ENCODE peak calls at places on chromosomes 5 and 9, in six cellular contexts. V, Q, F, A, U and W are unnamed samples.

GRCh38 chr5:59081693-59082092 is 498.8 kb downstream of the RAB3C start:
- DNase-seq in Q (no peak), A (no peak), V (no peak), U (no peak), F (no peak), W (no peak)

GRCh38 chr9:19432473-19432872 is 23.7 kb downstream of the ACER2 start:
- DNase-seq in U (no peak), V (no peak), Q (no peak), F (no peak), A (no peak), W (no peak)

GRCh38 chr9:34254141-34254913 is 74.7 kb downstream of the KIF24 start:
- DNase-seq in U (peak), Q (peak), A (peak), V (no peak), F (no peak), W (no peak)

GRCh38 chr5:42813533-42813932 is 1.8 kb upstream of the SELENOP start:
- DNase-seq in U (no peak), F (no peak), Q (no peak), V (no peak), A (no peak), W (no peak)

GRCh38 chr5:124932791-124933600 is 186.6 kb upstream of the ZNF608 start:
- DNase-seq in Q (no peak), A (peak), F (no peak), U (no peak), V (peak), W (no peak)

GRCh38 chr9:131951905-131952304 is 127.8 kb downstream of the MED27 start:
- DNase-seq in Q (no peak), U (no peak), A (peak), V (no peak), F (no peak), W (no peak)

GRCh38 chr9:132144708-132145365 is 17.0 kb upstream of the NTNG2 start:
- DNase-seq in Q (no peak), A (peak), F (no peak), V (no peak), U (no peak), W (no peak)

GRCh38 chr5:135549413-135549812 is 13.6 kb upstream of the NEUROG1 start:
- DNase-seq in F (no peak), V (no peak), A (no peak), U (no peak), Q (no peak), W (no peak)

GRCh38 chr5:143788401-143788800 is 23.6 kb upstream of the HMHB1 start:
- DNase-seq in F (no peak), Q (no peak), V (no peak), A (no peak), U (no peak), W (no peak)

GRCh38 chr9:129318121-129319075 is 140.3 kb upstream of the IER5L start:
- DNase-seq in V (peak), U (no peak), A (no peak), F (no peak), Q (no peak), W (peak)

GRCh38 chr5:172920447-172920849 is 38.8 kb upstream of the RPL26L1 start:
- DNase-seq in V (no peak), F (no peak), Q (no peak), A (peak), U (no peak), W (no peak)

GRCh38 chr5:40570408-40571129 is 109.1 kb upstream of the PTGER4 start:
- DNase-seq in V (no peak), Q (no peak), A (peak), U (no peak), F (peak), W (no peak)

GRCh38 chr5:148083203-148083602 is 19.4 kb downstream of the SPINK5 start:
- DNase-seq in V (no peak), A (no peak), Q (no peak), F (no peak), U (no peak), W (no peak)

GRCh38 chr9:101352892-101353462 is 31.8 kb downstream of the BAAT start:
- DNase-seq in Q (no peak), V (no peak), A (no peak), U (no peak), F (no peak), W (no peak)

GRCh38 chr9:107614765-107615164 is 125.2 kb upstream of the KLF4 start:
- DNase-seq in A (no peak), F (no peak), V (peak), Q (no peak), U (no peak), W (no peak)

GRCh38 chr9:113649054-113649453 is 185.5 kb downstream of the RGS3 start:
- DNase-seq in Q (no peak), F (no peak), A (no peak), V (no peak), U (no peak), W (no peak)

GRCh38 chr5:127417534-127417933 is 99.9 kb upstream of the PRRC1 start:
- DNase-seq in V (no peak), F (no peak), U (no peak), A (no peak), Q (no peak), W (no peak)

GRCh38 chr9:114803886-114804285 is 2.0 kb downstream of the TNFSF15 start:
- DNase-seq in A (no peak), V (no peak), F (no peak), U (no peak), Q (no peak), W (no peak)

GRCh38 chr5:78530342-78531096 is 118.1 kb downstream of the LHFPL2 start:
- DNase-seq in F (no peak), Q (no peak), U (no peak), A (peak), V (no peak), W (no peak)

GRCh38 chr9:127754099-127754760 is 19.1 kb upstream of the TOR2A start:
- DNase-seq in V (no peak), U (no peak), Q (no peak), F (no peak), A (no peak), W (no peak)

GRCh38 chr9:12516031-12516430 is 177.2 kb upstream of the TYRP1 start:
- DNase-seq in A (no peak), Q (no peak), F (no peak), V (no peak), U (no peak), W (no peak)

GRCh38 chr5:180366303-180366702 is 13.2 kb upstream of the GFPT2 start:
- DNase-seq in V (no peak), U (no peak), F (no peak), A (no peak), Q (no peak), W (no peak)

GRCh38 chr5:80246995-80247729 is 8.7 kb downstream of the SERINC5 start:
- DNase-seq in U (peak), V (peak), F (no peak), Q (peak), A (peak), W (no peak)

GRCh38 chr5:84382363-84383295 is 2.1 kb downstream of the EDIL3 start:
- DNase-seq in U (no peak), F (no peak), A (peak), Q (peak), V (peak), W (no peak)

GRCh38 chr9:114495992-114496391 is 9.3 kb downstream of the WHRN start:
- DNase-seq in U (no peak), A (no peak), F (no peak), Q (no peak), V (no peak), W (no peak)

GRCh38 chr9:135718616-135719015 is 16.6 kb downstream of the KCNT1 start:
- DNase-seq in U (peak), A (no peak), V (no peak), F (no peak), Q (peak), W (no peak)

GRCh38 chr5:120330555-120330954 is 133.5 kb upstream of the PRR16 start:
- DNase-seq in Q (no peak), V (no peak), U (no peak), F (no peak), A (no peak), W (no peak)

GRCh38 chr5:138720840-138721239 is 32.4 kb upstream of the CTNNA1 start:
- DNase-seq in U (no peak), Q (no peak), F (no peak), A (no peak), V (no peak), W (no peak)

GRCh38 chr5:145025775-145026174 is 809.4 kb downstream of the PRELID2 start:
- DNase-seq in Q (no peak), U (no peak), V (no peak), A (no peak), F (no peak), W (no peak)

GRCh38 chr9:27880135-27880534 is 306.9 kb upstream of the C9orf72 start:
- DNase-seq in A (no peak), V (no peak), Q (no peak), F (no peak), U (no peak), W (no peak)

GRCh38 chr5:96615223-96615622 is 47.0 kb upstream of the CAST start:
- DNase-seq in V (no peak), Q (no peak), F (no peak), U (no peak), A (no peak), W (no peak)

GRCh38 chr5:132469380-132470372 is 20.9 kb downstream of the IRF1 start:
- DNase-seq in F (no peak), Q (no peak), U (no peak), A (no peak), V (no peak), W (peak)

GRCh38 chr5:154095819-154096380 is 57.1 kb downstream of the MFAP3 start:
- DNase-seq in Q (no peak), A (no peak), V (no peak), F (no peak), U (no peak), W (no peak)

GRCh38 chr9:20623748-20624124 is 1.4 kb upstream of the MLLT3 start:
- DNase-seq in A (peak), Q (no peak), F (no peak), U (no peak), V (no peak), W (no peak)

GRCh38 chr9:34589656-34590375 is at the start of gene CNTFR:
- DNase-seq in V (peak), U (no peak), F (no peak), A (no peak), Q (no peak), W (no peak)

GRCh38 chr9:127833555-127833954 is 20.9 kb downstream of the ENG start:
- DNase-seq in Q (no peak), U (no peak), A (peak), F (no peak), V (no peak), W (no peak)

GRCh38 chr9:99169982-99170761 is 51.6 kb downstream of the ALG2 start:
- DNase-seq in V (no peak), A (no peak), U (no peak), Q (no peak), F (no peak), W (no peak)

GRCh38 chr9:87527211-87527916 is 29.7 kb downstream of the DAPK1 start:
- DNase-seq in U (no peak), Q (no peak), V (no peak), F (no peak), A (no peak), W (no peak)

GRCh38 chr5:157464518-157465171 is 4.6 kb downstream of the NIPAL4 start:
- DNase-seq in A (peak), F (no peak), U (peak), Q (peak), V (peak), W (peak)

GRCh38 chr9:135288941-135289534 is 190.5 kb upstream of the PPP1R26 start:
- DNase-seq in V (no peak), U (peak), Q (no peak), F (no peak), A (no peak), W (no peak)

DNA sequence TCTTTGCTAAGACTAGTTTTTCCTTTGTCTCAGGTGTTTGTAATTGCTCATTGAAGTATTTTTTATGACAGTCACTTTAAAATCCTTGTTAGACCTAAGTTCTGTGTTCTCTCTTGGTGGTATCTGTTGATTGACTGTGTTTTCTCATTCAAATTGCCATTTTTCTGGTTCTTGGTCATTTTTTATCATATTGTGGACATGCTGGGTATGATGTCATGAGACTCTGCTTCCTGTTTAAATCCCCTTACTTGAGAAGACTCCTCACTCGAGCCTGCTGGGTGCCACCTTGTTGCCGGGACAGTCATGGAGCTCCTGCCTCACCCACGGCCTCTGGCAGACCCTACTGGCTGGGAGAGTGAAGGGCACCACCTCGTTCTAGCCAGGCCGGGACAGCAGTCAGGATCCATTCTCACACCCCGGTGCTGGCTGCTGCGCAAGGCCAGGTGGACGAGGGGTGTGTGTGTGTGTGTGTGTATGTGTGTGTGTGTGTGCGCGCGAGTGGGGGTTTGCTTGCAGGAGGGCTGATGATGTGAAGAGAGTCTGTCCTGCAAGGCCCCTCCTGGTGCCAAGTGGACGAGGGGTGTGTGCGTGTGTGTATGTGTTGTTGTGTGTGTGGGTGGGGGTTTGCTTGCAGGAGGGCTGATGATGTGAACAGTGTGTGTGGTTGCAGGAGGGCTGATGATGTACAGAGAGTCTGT is 4.4 kb downstream of the CEP72 start:
- DNase-seq in F (no peak), Q (peak), A (no peak), V (no peak), U (no peak), W (peak)
- TF ChIP-seq CTCF in F (no peak), Q (no peak), A (no peak), V (no peak), U (no peak), W (no peak)

DNA sequence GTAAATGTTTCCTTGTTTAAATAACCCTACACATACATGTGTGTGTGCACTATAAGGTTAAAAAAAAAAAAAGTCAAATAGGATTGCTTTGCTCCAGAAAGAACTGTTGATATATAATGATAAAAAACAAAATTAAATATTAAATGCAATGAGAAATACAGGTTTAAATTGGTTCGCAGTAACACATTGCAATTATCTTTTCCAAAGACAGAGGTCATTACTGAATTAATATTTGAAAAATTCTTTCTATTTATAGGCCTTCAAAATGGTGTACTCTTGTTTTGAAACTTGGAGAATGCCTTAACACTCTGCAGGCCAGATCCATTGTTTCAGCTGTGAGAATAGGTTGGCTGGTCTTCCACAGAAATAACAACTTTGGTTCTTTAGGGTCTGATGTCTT is 319.0 kb upstream of the NUDT12 start:
- DNase-seq in Q (no peak), U (no peak), F (no peak), V (no peak), A (no peak), W (no peak)
- TF ChIP-seq CTCF in Q (no peak), U (no peak), F (no peak), V (no peak), A (no peak), W (no peak)

GRCh38 chr5:64895748-64896147 is 127.0 kb downstream of the CWC27 start:
- DNase-seq in U (no peak), V (no peak), A (no peak), F (no peak), Q (no peak), W (no peak)

GRCh38 chr5:64899838-64900237 is 131.1 kb downstream of the CWC27 start:
- DNase-seq in A (no peak), F (no peak), U (no peak), V (no peak), Q (no peak), W (no peak)

DNA sequence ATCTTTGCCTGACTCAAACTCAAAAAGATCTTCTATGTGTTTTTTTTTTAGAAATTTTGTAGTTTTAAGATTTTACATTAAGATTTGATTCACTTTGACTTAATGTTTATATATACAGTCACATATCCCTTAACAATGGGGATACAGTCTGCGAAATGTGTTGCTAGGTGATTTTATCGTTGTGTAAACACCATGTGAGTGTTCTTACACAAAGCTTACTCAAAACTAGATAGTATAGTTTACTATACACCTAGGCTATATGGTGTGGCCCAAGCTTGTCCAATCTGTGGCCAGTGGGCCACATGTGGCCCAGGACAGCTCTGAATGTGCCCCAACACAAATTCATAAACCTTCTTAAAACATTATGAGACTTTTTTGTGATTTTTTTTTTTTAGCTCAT is 131.9 kb downstream of the CWC27 start:
- DNase-seq in U (no peak), V (no peak), A (no peak), Q (no peak), F (no peak), W (no peak)
- TF ChIP-seq CTCF in U (no peak), V (no peak), A (no peak), Q (no peak), F (no peak), W (no peak)

GRCh38 chr9:4366649-4367330 is 66.9 kb upstream of the GLIS3 start:
- DNase-seq in Q (peak), F (peak), U (peak), A (peak), V (peak), W (no peak)
- TF ChIP-seq CTCF in Q (peak), F (peak), U (peak), A (peak), V (peak), W (peak)

GRCh38 chr9:73034962-73035361 is 82.1 kb upstream of the ALDH1A1 start:
- DNase-seq in U (no peak), Q (no peak), A (no peak), V (no peak), F (no peak), W (no peak)
- TF ChIP-seq CTCF in U (peak), Q (no peak), A (no peak), V (no peak), F (peak), W (no peak)

DNA sequence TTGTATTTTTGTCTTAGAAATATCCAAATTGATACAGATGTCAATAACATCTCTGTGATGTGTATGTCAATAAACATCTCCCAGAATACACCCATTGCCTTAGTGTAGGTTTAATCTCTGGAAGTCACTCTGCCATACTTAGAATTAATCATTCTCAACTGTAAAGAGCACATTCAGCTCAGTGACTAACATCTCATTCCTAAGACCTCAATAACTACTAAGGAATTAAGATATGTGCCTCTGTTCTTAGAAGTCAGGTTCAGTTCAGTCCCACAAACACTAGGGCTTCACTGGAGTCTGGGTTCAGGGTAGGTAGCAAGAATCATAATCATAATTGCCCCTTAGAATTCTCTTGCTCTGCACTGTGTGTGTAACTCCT is 31.7 kb downstream of the UGCG start:
- DNase-seq in A (no peak), F (no peak), V (no peak), U (no peak), Q (no peak), W (no peak)
- TF ChIP-seq CTCF in A (no peak), F (no peak), V (no peak), U (no peak), Q (no peak), W (no peak)

DNA sequence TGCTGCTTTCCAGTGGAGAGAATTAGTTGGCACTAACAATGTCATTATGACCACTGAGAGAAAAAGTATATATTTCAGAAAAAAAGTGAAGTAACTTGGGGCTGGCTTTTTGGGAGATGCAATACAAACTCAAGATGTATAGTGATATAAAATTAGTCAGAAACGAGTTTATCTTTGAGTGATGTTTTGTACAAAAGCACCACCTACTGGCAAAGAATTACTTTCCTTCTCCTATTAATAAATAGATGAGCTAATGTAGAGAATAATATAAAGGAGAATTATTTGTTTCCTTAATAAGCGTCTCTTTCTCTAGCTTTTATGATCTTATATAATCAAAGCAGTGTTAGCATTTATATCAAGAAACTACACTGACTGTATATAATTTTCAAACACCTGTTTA is 158.8 kb downstream of the MEF2C start:
- DNase-seq in F (no peak), V (no peak), U (peak), A (peak), Q (no peak), W (no peak)
- TF ChIP-seq CTCF in F (peak), V (no peak), U (peak), A (peak), Q (peak), W (no peak)

GRCh38 chr5:151298063-151298462 is 5.5 kb downstream of the SLC36A3 start:
- DNase-seq in Q (peak), F (peak), U (peak), V (peak), A (peak), W (no peak)
- TF ChIP-seq CTCF in Q (no peak), F (peak), U (peak), V (no peak), A (peak), W (no peak)